ENCODE peak calls at places on chromosomes 2 and 18, in five cellular contexts. One of them, this sample, is unnamed.

GRCh38 chr2:83972123-83972522 is 487.0 kb downstream of the SUCLG1 start:
- DNase-seq in Peyer's patch: no peak
- DNase-seq in HCT116: no peak
- DNase-seq in transverse colon: no peak
- DNase-seq in heart left ventricle: no peak
- DNase-seq in this sample: no peak

GRCh38 chr2:28725021-28725711 is 26.5 kb upstream of the PPP1CB start:
- DNase-seq in Peyer's patch: no peak
- DNase-seq in HCT116: no peak
- DNase-seq in heart left ventricle: no peak
- DNase-seq in transverse colon: no peak
- DNase-seq in this sample: no peak

GRCh38 chr2:64848363-64848762 is 140.8 kb upstream of the SLC1A4 start:
- DNase-seq in heart left ventricle: no peak
- DNase-seq in transverse colon: no peak
- DNase-seq in HCT116: no peak
- DNase-seq in Peyer's patch: no peak
- DNase-seq in this sample: no peak

GRCh38 chr2:9163306-9164111 is 43.1 kb upstream of the ASAP2 start:
- DNase-seq in HCT116: no peak
- DNase-seq in heart left ventricle: no peak
- DNase-seq in Peyer's patch: no peak
- DNase-seq in transverse colon: no peak
- DNase-seq in this sample: no peak

GRCh38 chr2:45121236-45121927 is 112.1 kb upstream of the SIX2 start:
- DNase-seq in Peyer's patch: no peak
- DNase-seq in heart left ventricle: no peak
- DNase-seq in transverse colon: no peak
- DNase-seq in HCT116: no peak
- DNase-seq in this sample: no peak

GRCh38 chr2:242075163-242075562 is 205.6 kb downstream of the RTP5 start:
- DNase-seq in transverse colon: no peak
- DNase-seq in HCT116: peak
- DNase-seq in heart left ventricle: no peak
- DNase-seq in Peyer's patch: no peak
- DNase-seq in this sample: no peak

GRCh38 chr2:122028371-122029102 is 273.1 kb downstream of the TSN start:
- DNase-seq in transverse colon: no peak
- DNase-seq in Peyer's patch: no peak
- DNase-seq in HCT116: no peak
- DNase-seq in heart left ventricle: no peak
- DNase-seq in this sample: peak

GRCh38 chr2:122412360-122412759 is 656.9 kb downstream of the TSN start:
- DNase-seq in heart left ventricle: no peak
- DNase-seq in Peyer's patch: no peak
- DNase-seq in transverse colon: no peak
- DNase-seq in HCT116: no peak
- DNase-seq in this sample: no peak

GRCh38 chr2:30655660-30656059 is 151.6 kb downstream of the CAPN13 start:
- DNase-seq in Peyer's patch: no peak
- DNase-seq in transverse colon: no peak
- DNase-seq in heart left ventricle: peak
- DNase-seq in HCT116: no peak
- DNase-seq in this sample: no peak

GRCh38 chr2:219543596-219544358 is at the start of the genes CHPF and TMEM198:
- DNase-seq in heart left ventricle: peak
- DNase-seq in Peyer's patch: peak
- DNase-seq in transverse colon: peak
- DNase-seq in HCT116: peak
- DNase-seq in this sample: peak
- TF ChIP-seq POLR2A in heart left ventricle: peak
- TF ChIP-seq POLR2A in Peyer's patch: peak
- TF ChIP-seq POLR2A in transverse colon: peak
- TF ChIP-seq POLR2A in HCT116: peak
- TF ChIP-seq POLR2A in this sample: peak

GRCh38 chr18:3455090-3455640 is 5.2 kb downstream of the TGIF1 start:
- DNase-seq in HCT116: no peak
- DNase-seq in heart left ventricle: no peak
- DNase-seq in transverse colon: no peak
- DNase-seq in Peyer's patch: no peak
- DNase-seq in this sample: no peak

GRCh38 chr18:3456686-3457069 is 6.7 kb downstream of the TGIF1 start:
- DNase-seq in Peyer's patch: no peak
- DNase-seq in HCT116: no peak
- DNase-seq in transverse colon: no peak
- DNase-seq in heart left ventricle: no peak
- DNase-seq in this sample: no peak

GRCh38 chr18:3457261-3457724 is 7.3 kb downstream of the TGIF1 start:
- DNase-seq in transverse colon: peak
- DNase-seq in heart left ventricle: no peak
- DNase-seq in HCT116: no peak
- DNase-seq in Peyer's patch: no peak
- DNase-seq in this sample: no peak

GRCh38 chr18:3454365-3455089 is 4.6 kb downstream of the TGIF1 start:
- DNase-seq in heart left ventricle: no peak
- DNase-seq in HCT116: no peak
- DNase-seq in Peyer's patch: peak
- DNase-seq in transverse colon: peak
- DNase-seq in this sample: no peak

DNA sequence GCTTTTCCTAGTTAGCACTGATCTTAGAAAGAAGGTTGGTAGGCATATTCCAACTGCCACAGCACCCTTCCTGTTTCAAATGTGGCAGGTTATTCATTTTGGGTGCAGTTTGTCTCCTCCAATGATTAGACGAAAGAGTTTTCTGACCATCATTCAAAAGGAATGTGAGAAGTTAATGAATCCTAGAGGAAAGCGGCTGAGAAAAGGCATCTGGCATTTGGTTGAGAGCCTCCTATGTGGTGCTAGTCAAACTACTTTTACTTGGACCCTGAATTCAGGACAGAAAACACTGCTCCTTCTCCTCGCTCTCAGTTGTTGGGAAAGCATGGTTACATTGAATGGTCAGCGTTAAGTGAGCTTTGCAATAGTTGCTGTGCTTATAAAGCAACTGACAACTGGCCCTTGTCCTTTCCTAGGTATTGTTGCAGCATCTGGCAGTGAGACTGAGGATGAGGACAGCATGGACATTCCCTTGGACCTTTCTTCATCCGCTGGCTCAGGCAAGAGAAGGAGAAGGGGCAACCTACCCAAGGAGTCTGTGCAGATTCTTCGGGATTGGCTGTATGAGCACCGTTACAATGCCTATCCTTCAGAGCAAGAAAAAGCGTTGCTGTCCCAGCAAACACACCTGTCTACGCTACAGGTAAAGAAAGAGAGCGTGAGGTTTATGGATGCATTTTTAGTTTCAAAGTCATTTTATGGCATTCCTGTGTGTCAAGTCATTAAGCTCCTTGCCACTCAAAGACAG is 6.1 kb downstream of the TGIF1 start:
- DNase-seq in transverse colon: peak
- DNase-seq in Peyer's patch: no peak
- DNase-seq in HCT116: no peak
- DNase-seq in heart left ventricle: no peak
- DNase-seq in this sample: no peak
- TF ChIP-seq POLR2A in transverse colon: peak
- TF ChIP-seq POLR2A in Peyer's patch: no peak
- TF ChIP-seq POLR2A in HCT116: no peak
- TF ChIP-seq POLR2A in heart left ventricle: no peak
- TF ChIP-seq POLR2A in this sample: no peak

GRCh38 chr2:19124135-19124534 is 234.3 kb downstream of the OSR1 start:
- DNase-seq in Peyer's patch: no peak
- DNase-seq in HCT116: no peak
- DNase-seq in heart left ventricle: no peak
- DNase-seq in transverse colon: no peak
- DNase-seq in this sample: peak
- TF ChIP-seq POLR2A in Peyer's patch: no peak
- TF ChIP-seq POLR2A in HCT116: no peak
- TF ChIP-seq POLR2A in heart left ventricle: no peak
- TF ChIP-seq POLR2A in transverse colon: no peak
- TF ChIP-seq POLR2A in this sample: no peak

GRCh38 chr2:217857624-217858506 is 144.9 kb downstream of the TNS1 start:
- DNase-seq in heart left ventricle: peak
- DNase-seq in HCT116: no peak
- DNase-seq in Peyer's patch: no peak
- DNase-seq in transverse colon: no peak
- DNase-seq in this sample: no peak
- TF ChIP-seq POLR2A in heart left ventricle: peak
- TF ChIP-seq POLR2A in HCT116: no peak
- TF ChIP-seq POLR2A in Peyer's patch: no peak
- TF ChIP-seq POLR2A in transverse colon: no peak
- TF ChIP-seq POLR2A in this sample: no peak

GRCh38 chr2:236568068-236568921 is 1.3 kb upstream of the ACKR3 start:
- DNase-seq in Peyer's patch: peak
- DNase-seq in heart left ventricle: peak
- DNase-seq in transverse colon: peak
- DNase-seq in HCT116: no peak
- DNase-seq in this sample: no peak
- TF ChIP-seq POLR2A in Peyer's patch: no peak
- TF ChIP-seq POLR2A in heart left ventricle: peak
- TF ChIP-seq POLR2A in transverse colon: peak
- TF ChIP-seq POLR2A in HCT116: no peak
- TF ChIP-seq POLR2A in this sample: no peak

GRCh38 chr2:216292886-216293291 is 79.4 kb downstream of the MARCHF4 start:
- DNase-seq in HCT116: no peak
- DNase-seq in Peyer's patch: no peak
- DNase-seq in transverse colon: no peak
- DNase-seq in heart left ventricle: no peak
- DNase-seq in this sample: no peak
- TF ChIP-seq POLR2A in HCT116: no peak
- TF ChIP-seq POLR2A in Peyer's patch: no peak
- TF ChIP-seq POLR2A in transverse colon: no peak
- TF ChIP-seq POLR2A in heart left ventricle: no peak
- TF ChIP-seq POLR2A in this sample: no peak

This sample was measured in H54.